ENCODE peak calls at places on chromosomes 11 and 22, in four cellular contexts. One of them, this sample, is unnamed.

GRCh38 chr11:57491371-57492061 is 24.0 kb downstream of the SLC43A1 start:
- DNase-seq in activated CD4-positive, CD25-positive, alpha-beta regulatory T cell treated with anti-CD3 and anti-CD28 coated beads, Interleukin-2, amount 50 U/mL, for 72 hours: peak; percentile 71
- DNase-seq in activated CD4-positive, alpha-beta T cell treated with anti-CD3 and anti-CD28 coated beads for 4 hours: peak; percentile 46
- DNase-seq in stimulated activated CD4-positive, alpha-beta T cell treated with anti-CD3 and anti-CD28 coated beads, Interleukin-4, amount 100 ng/mL, for 1 hour: peak; percentile 53
- DNase-seq in this sample: peak; percentile 29

GRCh38 chr11:129352627-129353026 is 23.0 kb upstream of the BARX2 start:
- DNase-seq in activated CD4-positive, CD25-positive, alpha-beta regulatory T cell treated with anti-CD3 and anti-CD28 coated beads, Interleukin-2, amount 50 U/mL, for 72 hours: no peak
- DNase-seq in activated CD4-positive, alpha-beta T cell treated with anti-CD3 and anti-CD28 coated beads for 4 hours: no peak
- DNase-seq in stimulated activated CD4-positive, alpha-beta T cell treated with anti-CD3 and anti-CD28 coated beads, Interleukin-4, amount 100 ng/mL, for 1 hour: no peak
- DNase-seq in this sample: no peak

GRCh38 chr11:95599959-95600586 is 189.5 kb downstream of the FAM76B start:
- DNase-seq in stimulated activated CD4-positive, alpha-beta T cell treated with anti-CD3 and anti-CD28 coated beads, Interleukin-4, amount 100 ng/mL, for 1 hour: no peak
- DNase-seq in activated CD4-positive, alpha-beta T cell treated with anti-CD3 and anti-CD28 coated beads for 4 hours: peak; percentile 54
- DNase-seq in activated CD4-positive, CD25-positive, alpha-beta regulatory T cell treated with anti-CD3 and anti-CD28 coated beads, Interleukin-2, amount 50 U/mL, for 72 hours: no peak
- DNase-seq in this sample: no peak

GRCh38 chr11:45852018-45852711 is 4.9 kb downstream of the CRY2 start:
- DNase-seq in activated CD4-positive, alpha-beta T cell treated with anti-CD3 and anti-CD28 coated beads for 4 hours: no peak
- DNase-seq in stimulated activated CD4-positive, alpha-beta T cell treated with anti-CD3 and anti-CD28 coated beads, Interleukin-4, amount 100 ng/mL, for 1 hour: no peak
- DNase-seq in activated CD4-positive, CD25-positive, alpha-beta regulatory T cell treated with anti-CD3 and anti-CD28 coated beads, Interleukin-2, amount 50 U/mL, for 72 hours: no peak
- DNase-seq in this sample: no peak

GRCh38 chr11:65593518-65594414 is 1.8 kb downstream of the KCNK7 start:
- DNase-seq in activated CD4-positive, CD25-positive, alpha-beta regulatory T cell treated with anti-CD3 and anti-CD28 coated beads, Interleukin-2, amount 50 U/mL, for 72 hours: no peak
- DNase-seq in stimulated activated CD4-positive, alpha-beta T cell treated with anti-CD3 and anti-CD28 coated beads, Interleukin-4, amount 100 ng/mL, for 1 hour: peak; percentile 50
- DNase-seq in activated CD4-positive, alpha-beta T cell treated with anti-CD3 and anti-CD28 coated beads for 4 hours: peak; percentile 51
- DNase-seq in this sample: peak; percentile 77

GRCh38 chr11:27209562-27210005 is 153.4 kb downstream of the CCDC34 start:
- DNase-seq in activated CD4-positive, alpha-beta T cell treated with anti-CD3 and anti-CD28 coated beads for 4 hours: no peak
- DNase-seq in activated CD4-positive, CD25-positive, alpha-beta regulatory T cell treated with anti-CD3 and anti-CD28 coated beads, Interleukin-2, amount 50 U/mL, for 72 hours: no peak
- DNase-seq in stimulated activated CD4-positive, alpha-beta T cell treated with anti-CD3 and anti-CD28 coated beads, Interleukin-4, amount 100 ng/mL, for 1 hour: no peak
- DNase-seq in this sample: peak; percentile 88

GRCh38 chr11:103652013-103652412 is 384.4 kb upstream of the DDI1 start:
- DNase-seq in activated CD4-positive, alpha-beta T cell treated with anti-CD3 and anti-CD28 coated beads for 4 hours: no peak
- DNase-seq in stimulated activated CD4-positive, alpha-beta T cell treated with anti-CD3 and anti-CD28 coated beads, Interleukin-4, amount 100 ng/mL, for 1 hour: no peak
- DNase-seq in activated CD4-positive, CD25-positive, alpha-beta regulatory T cell treated with anti-CD3 and anti-CD28 coated beads, Interleukin-2, amount 50 U/mL, for 72 hours: no peak
- DNase-seq in this sample: no peak

GRCh38 chr11:74675761-74676160 is 55.5 kb downstream of the CHRDL2 start:
- DNase-seq in activated CD4-positive, alpha-beta T cell treated with anti-CD3 and anti-CD28 coated beads for 4 hours: no peak
- DNase-seq in stimulated activated CD4-positive, alpha-beta T cell treated with anti-CD3 and anti-CD28 coated beads, Interleukin-4, amount 100 ng/mL, for 1 hour: no peak
- DNase-seq in activated CD4-positive, CD25-positive, alpha-beta regulatory T cell treated with anti-CD3 and anti-CD28 coated beads, Interleukin-2, amount 50 U/mL, for 72 hours: no peak
- DNase-seq in this sample: no peak

GRCh38 chr22:24189249-24190158 is 8.2 kb downstream of the SUSD2 start:
- DNase-seq in activated CD4-positive, CD25-positive, alpha-beta regulatory T cell treated with anti-CD3 and anti-CD28 coated beads, Interleukin-2, amount 50 U/mL, for 72 hours: peak; percentile 49
- DNase-seq in activated CD4-positive, alpha-beta T cell treated with anti-CD3 and anti-CD28 coated beads for 4 hours: no peak
- DNase-seq in stimulated activated CD4-positive, alpha-beta T cell treated with anti-CD3 and anti-CD28 coated beads, Interleukin-4, amount 100 ng/mL, for 1 hour: peak; percentile 39
- DNase-seq in this sample: peak; percentile 56

GRCh38 chr11:35064114-35064800 is 74.7 kb upstream of the CD44 start:
- DNase-seq in stimulated activated CD4-positive, alpha-beta T cell treated with anti-CD3 and anti-CD28 coated beads, Interleukin-4, amount 100 ng/mL, for 1 hour: no peak
- DNase-seq in activated CD4-positive, alpha-beta T cell treated with anti-CD3 and anti-CD28 coated beads for 4 hours: no peak
- DNase-seq in activated CD4-positive, CD25-positive, alpha-beta regulatory T cell treated with anti-CD3 and anti-CD28 coated beads, Interleukin-2, amount 50 U/mL, for 72 hours: no peak
- DNase-seq in this sample: no peak

GRCh38 chr22:45885941-45886395 is 91.0 kb downstream of the WNT7B start:
- DNase-seq in stimulated activated CD4-positive, alpha-beta T cell treated with anti-CD3 and anti-CD28 coated beads, Interleukin-4, amount 100 ng/mL, for 1 hour: no peak
- DNase-seq in activated CD4-positive, CD25-positive, alpha-beta regulatory T cell treated with anti-CD3 and anti-CD28 coated beads, Interleukin-2, amount 50 U/mL, for 72 hours: no peak
- DNase-seq in activated CD4-positive, alpha-beta T cell treated with anti-CD3 and anti-CD28 coated beads for 4 hours: no peak
- DNase-seq in this sample: no peak

GRCh38 chr11:74824285-74824982 is 75.8 kb downstream of the RNF169 start:
- DNase-seq in activated CD4-positive, CD25-positive, alpha-beta regulatory T cell treated with anti-CD3 and anti-CD28 coated beads, Interleukin-2, amount 50 U/mL, for 72 hours: no peak
- DNase-seq in stimulated activated CD4-positive, alpha-beta T cell treated with anti-CD3 and anti-CD28 coated beads, Interleukin-4, amount 100 ng/mL, for 1 hour: no peak
- DNase-seq in activated CD4-positive, alpha-beta T cell treated with anti-CD3 and anti-CD28 coated beads for 4 hours: no peak
- DNase-seq in this sample: no peak

GRCh38 chr11:125923012-125923579 is 18.8 kb downstream of the DDX25 start:
- DNase-seq in activated CD4-positive, alpha-beta T cell treated with anti-CD3 and anti-CD28 coated beads for 4 hours: peak; percentile 56
- DNase-seq in activated CD4-positive, CD25-positive, alpha-beta regulatory T cell treated with anti-CD3 and anti-CD28 coated beads, Interleukin-2, amount 50 U/mL, for 72 hours: no peak
- DNase-seq in stimulated activated CD4-positive, alpha-beta T cell treated with anti-CD3 and anti-CD28 coated beads, Interleukin-4, amount 100 ng/mL, for 1 hour: peak; percentile 43
- DNase-seq in this sample: peak; percentile 89

This sample was measured in DMS53.